ENCODE peak calls at places on chromosomes 7 and 10, in nine cellular contexts. X is lower leg skin, N is GM20000, Y is heart left ventricle, R is K562, B is endothelial cell, E is PC-9, D is esophagus muscularis mucosa, Q is fibroblast of lung. M is an unnamed sample.
A peak's percentile ranks its signal among the peaks of the same experiment; 100 is the strongest.

GRCh38 chr7:98305951-98306535 is 24.6 kb downstream of the BRI3 start:
- DNase-seq in X (no peak), N (no peak), Y (no peak), R (no peak), B (no peak), E (no peak), D (no peak), Q (no peak), M (no peak)

GRCh38 chr10:47031953-47032465 is 120.8 kb downstream of the PTPN20 start:
- DNase-seq in X (peak; percentile 73), N (no peak), Y (no peak), R (no peak), B (no peak), E (no peak), D (no peak), Q (peak; percentile 14), M (peak; percentile 53)

GRCh38 chr7:81470084-81470723 is 299.6 kb downstream of the HGF start:
- DNase-seq in X (peak; percentile 42), N (peak; percentile 28), Y (peak; percentile 76), R (peak; percentile 15), B (peak; percentile 74), E (peak; percentile 65), D (no peak), Q (peak; percentile 78), M (no peak)

GRCh38 chr7:45593877-45594276 is 19.7 kb downstream of the ADCY1 start:
- DNase-seq in X (no peak), N (no peak), Y (no peak), R (no peak), B (no peak), E (no peak), D (peak; percentile 80), Q (no peak), M (peak; percentile 65)

GRCh38 chr7:115748123-115748738 is 282.3 kb downstream of the TFEC start:
- DNase-seq in X (no peak), N (no peak), Y (no peak), R (no peak), B (peak; percentile 8), E (no peak), D (no peak), Q (no peak), M (no peak)

GRCh38 chr7:117737882-117738281 is 135.4 kb downstream of the CTTNBP2 start:
- DNase-seq in X (no peak), N (no peak), Y (no peak), R (no peak), B (no peak), E (no peak), D (no peak), Q (no peak), M (no peak)

GRCh38 chr7:898855-899681 is 22.7 kb downstream of the GET4 start:
- DNase-seq in X (no peak), N (no peak), Y (peak; percentile 67), R (peak; percentile 43), B (no peak), E (no peak), D (no peak), Q (no peak), M (no peak)

GRCh38 chr7:117091721-117092120 is 138.4 kb downstream of the ST7 start:
- DNase-seq in X (no peak), N (no peak), Y (no peak), R (no peak), B (no peak), E (no peak), D (no peak), Q (no peak), M (no peak)

GRCh38 chr7:2575733-2576350 is 17.1 kb downstream of the IQCE start:
- DNase-seq in X (no peak), N (no peak), Y (no peak), R (no peak), B (no peak), E (no peak), D (no peak), Q (peak; percentile 88), M (no peak)

GRCh38 chr7:2719007-2719406 is 31.0 kb downstream of the AMZ1 start:
- DNase-seq in X (no peak), N (peak; percentile 76), Y (no peak), R (peak; percentile 69), B (peak; percentile 68), E (peak; percentile 37), D (no peak), Q (no peak), M (no peak)

GRCh38 chr10:119602241-119603095 is 5.7 kb upstream of the TIAL1 start:
- DNase-seq in X (no peak), N (peak; percentile 42), Y (no peak), R (no peak), B (peak; percentile 65), E (peak; percentile 16), D (no peak), Q (no peak), M (peak; percentile 59)

GRCh38 chr7:150435047-150435389 is 15.4 kb upstream of the GIMAP8 start:
- DNase-seq in X (no peak), N (no peak), Y (no peak), R (no peak), B (no peak), E (no peak), D (no peak), Q (no peak), M (no peak)

GRCh38 chr7:43758029-43758860 is at the start of gene BLVRA:
- DNase-seq in X (peak; percentile 66), N (peak; percentile 93), Y (peak; percentile 89), R (peak; percentile 98), B (peak; percentile 55), E (peak; percentile 69), D (peak; percentile 92), Q (peak; percentile 46), M (peak; percentile 88)

GRCh38 chr7:135236727-135237126 is 3.1 kb downstream of the STRA8 start:
- DNase-seq in X (no peak), N (peak; percentile 75), Y (no peak), R (no peak), B (no peak), E (no peak), D (no peak), Q (peak; percentile 39), M (no peak)

GRCh38 chr7:135239263-135239662 is 5.6 kb downstream of the STRA8 start:
- DNase-seq in X (peak; percentile 7), N (no peak), Y (no peak), R (no peak), B (no peak), E (no peak), D (peak; percentile 77), Q (no peak), M (peak; percentile 64)

GRCh38 chr7:135235841-135236240 is 2.2 kb downstream of the STRA8 start:
- DNase-seq in X (no peak), N (no peak), Y (no peak), R (no peak), B (no peak), E (no peak), D (no peak), Q (no peak), M (peak; percentile 19)

GRCh38 chr7:135240446-135240845 is 6.8 kb downstream of the STRA8 start:
- DNase-seq in X (no peak), N (no peak), Y (no peak), R (no peak), B (no peak), E (no peak), D (no peak), Q (no peak), M (peak; percentile 69)

GRCh38 chr7:135238112-135238744 is 4.6 kb downstream of the STRA8 start:
- DNase-seq in X (peak; percentile 7), N (no peak), Y (no peak), R (peak; percentile 92), B (no peak), E (peak; percentile 14), D (peak; percentile 66), Q (no peak), M (peak; percentile 82)
- TF ChIP-seq CTCF in X (no peak), N (no peak), Y (no peak), R (peak; percentile 90), B (peak; percentile 70), E (peak; percentile 73), D (no peak), Q (peak; percentile 35), M (peak; percentile 43)

DNA sequence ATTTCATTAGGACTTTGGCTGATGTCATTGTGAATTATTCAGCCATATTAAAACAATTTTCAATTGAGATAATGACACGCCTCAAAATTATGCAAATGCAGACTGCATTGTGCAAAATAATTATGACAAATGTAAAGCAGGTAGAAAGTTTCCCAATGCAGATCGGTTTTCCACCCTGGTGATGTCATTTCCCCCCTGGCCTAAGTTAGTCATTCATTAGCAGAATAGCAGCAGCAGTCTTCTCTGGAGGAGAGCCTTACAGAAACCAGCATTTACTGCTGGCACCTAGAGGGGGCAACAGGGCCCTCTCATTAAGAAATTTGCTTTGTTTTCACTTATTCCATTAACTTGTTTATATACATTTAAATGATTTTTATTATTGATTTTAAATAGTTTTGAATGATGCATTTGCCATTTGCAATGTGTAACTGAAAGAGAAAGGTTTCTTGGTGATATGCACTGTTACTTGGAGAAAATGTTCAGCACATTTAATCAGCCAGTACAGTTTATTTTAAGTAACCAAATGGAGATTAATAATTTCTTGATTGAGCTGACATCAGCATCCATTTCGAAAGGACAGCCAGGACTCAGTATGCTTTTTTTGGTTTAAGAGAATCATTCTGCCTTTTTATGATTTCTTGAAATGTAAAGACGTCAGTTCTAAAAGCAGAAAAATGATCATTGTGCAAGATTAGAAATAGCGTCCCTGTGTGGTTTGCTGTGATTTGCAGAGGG is 3.4 kb downstream of the ARID5B start:
- DNase-seq in X (peak; percentile 65), N (peak; percentile 74), Y (no peak), R (peak; percentile 50), B (no peak), E (peak; percentile 22), D (no peak), Q (peak; percentile 85), M (no peak)
- TF ChIP-seq CTCF in X (no peak), N (no peak), Y (no peak), R (peak; percentile 30), B (no peak), E (peak; percentile 34), D (peak; percentile 7), Q (peak; percentile 39), M (peak; percentile 63)

DNA sequence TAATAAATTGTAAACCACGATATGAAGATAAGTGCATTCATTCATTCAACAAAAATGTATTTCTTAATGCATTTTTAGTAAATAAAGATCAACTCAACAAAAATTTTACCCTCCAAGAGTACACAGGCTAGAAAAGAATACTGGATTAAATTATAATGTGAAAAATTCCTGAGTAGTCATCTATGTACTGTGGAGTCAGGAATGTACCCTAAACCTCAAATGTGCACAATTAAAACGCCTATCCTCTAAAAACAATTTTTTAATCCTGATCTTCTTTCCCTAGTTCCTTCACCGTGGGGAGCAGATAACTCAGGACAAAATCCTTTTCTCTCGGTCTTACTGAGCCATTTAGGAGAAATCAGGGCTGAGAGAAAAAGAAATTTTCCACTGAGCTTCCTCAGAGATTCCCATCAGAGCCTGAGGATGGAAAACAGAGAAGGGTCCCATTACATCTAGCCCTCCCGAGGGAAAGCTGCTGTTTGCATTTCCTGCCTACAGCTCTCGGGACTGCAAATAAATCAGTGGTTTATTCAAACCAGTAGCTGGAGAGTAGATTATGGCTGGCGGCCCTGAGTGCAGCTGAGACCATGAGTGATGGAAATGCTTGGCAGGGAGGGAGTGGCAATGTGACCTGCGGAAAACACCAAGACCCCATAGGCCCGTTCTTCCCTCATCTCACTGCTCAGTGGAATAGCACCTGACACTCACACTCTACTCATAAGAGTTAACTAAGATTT is 7.4 kb downstream of the TAS2R40 start:
- DNase-seq in X (no peak), N (no peak), Y (no peak), R (no peak), B (no peak), E (no peak), D (no peak), Q (no peak), M (no peak)
- TF ChIP-seq CTCF in X (no peak), N (no peak), Y (no peak), R (no peak), B (no peak), E (no peak), D (no peak), Q (no peak), M (no peak)

GRCh38 chr10:45594276-45595157 is 78.1 kb downstream of the ZFAND4 start:
- DNase-seq in X (peak; percentile 88), N (peak; percentile 97), Y (peak; percentile 97), R (peak; percentile 98), B (peak; percentile 92), E (peak; percentile 94), D (peak; percentile 98), Q (peak; percentile 89), M (peak; percentile 97)
- TF ChIP-seq CTCF in X (no peak), N (no peak), Y (peak; percentile 28), R (peak; percentile 16), B (no peak), E (no peak), D (no peak), Q (no peak), M (no peak)

M was measured in osteocyte.